ENCODE peak calls at places on chromosomes 6 and 20, in five cellular contexts. One of them, this sample, is unnamed.

GRCh38 chr6:2942916-2943563 is 28.3 kb downstream of the SERPINB6 start:
- DNase-seq in cardiac fibroblast: no peak
- DNase-seq in A549: no peak
- DNase-seq in naive thymus-derived CD4-positive, alpha-beta T cell: peak
- DNase-seq in endodermal cell: peak
- DNase-seq in this sample: no peak

GRCh38 chr6:137390264-137390787 is 103.9 kb downstream of the OLIG3 start:
- DNase-seq in A549: no peak
- DNase-seq in cardiac fibroblast: no peak
- DNase-seq in endodermal cell: no peak
- DNase-seq in naive thymus-derived CD4-positive, alpha-beta T cell: no peak
- DNase-seq in this sample: no peak

GRCh38 chr6:108838101-108838717 is 10.0 kb upstream of the ARMC2 start:
- DNase-seq in A549: peak
- DNase-seq in endodermal cell: peak
- DNase-seq in cardiac fibroblast: peak
- DNase-seq in naive thymus-derived CD4-positive, alpha-beta T cell: no peak
- DNase-seq in this sample: peak

GRCh38 chr20:53805895-53806384 is 212.3 kb upstream of the ZNF217 start:
- DNase-seq in cardiac fibroblast: peak
- DNase-seq in endodermal cell: no peak
- DNase-seq in naive thymus-derived CD4-positive, alpha-beta T cell: no peak
- DNase-seq in A549: peak
- DNase-seq in this sample: no peak

GRCh38 chr20:1623501-1624250 is 3.9 kb upstream of the SIRPB1 start:
- DNase-seq in naive thymus-derived CD4-positive, alpha-beta T cell: no peak
- DNase-seq in A549: no peak
- DNase-seq in endodermal cell: no peak
- DNase-seq in cardiac fibroblast: no peak
- DNase-seq in this sample: no peak

GRCh38 chr6:17740559-17741220 is 34.0 kb upstream of the NUP153 start:
- DNase-seq in endodermal cell: no peak
- DNase-seq in naive thymus-derived CD4-positive, alpha-beta T cell: no peak
- DNase-seq in cardiac fibroblast: no peak
- DNase-seq in A549: no peak
- DNase-seq in this sample: peak

GRCh38 chr6:100116409-100117194 is 122.6 kb upstream of the MCHR2 start:
- DNase-seq in cardiac fibroblast: peak
- DNase-seq in A549: peak
- DNase-seq in endodermal cell: peak
- DNase-seq in naive thymus-derived CD4-positive, alpha-beta T cell: no peak
- DNase-seq in this sample: peak

GRCh38 chr6:38259736-38260135 is 380.0 kb downstream of the BTBD9 start:
- DNase-seq in endodermal cell: no peak
- DNase-seq in cardiac fibroblast: peak
- DNase-seq in naive thymus-derived CD4-positive, alpha-beta T cell: no peak
- DNase-seq in A549: no peak
- DNase-seq in this sample: no peak

GRCh38 chr6:111837007-111837406 is 36.2 kb downstream of the FYN start:
- DNase-seq in A549: no peak
- DNase-seq in endodermal cell: no peak
- DNase-seq in cardiac fibroblast: no peak
- DNase-seq in naive thymus-derived CD4-positive, alpha-beta T cell: peak
- DNase-seq in this sample: no peak

GRCh38 chr6:80174931-80175572 is 68.6 kb downstream of the BCKDHB start:
- DNase-seq in endodermal cell: no peak
- DNase-seq in A549: no peak
- DNase-seq in cardiac fibroblast: peak
- DNase-seq in naive thymus-derived CD4-positive, alpha-beta T cell: no peak
- DNase-seq in this sample: no peak

DNA sequence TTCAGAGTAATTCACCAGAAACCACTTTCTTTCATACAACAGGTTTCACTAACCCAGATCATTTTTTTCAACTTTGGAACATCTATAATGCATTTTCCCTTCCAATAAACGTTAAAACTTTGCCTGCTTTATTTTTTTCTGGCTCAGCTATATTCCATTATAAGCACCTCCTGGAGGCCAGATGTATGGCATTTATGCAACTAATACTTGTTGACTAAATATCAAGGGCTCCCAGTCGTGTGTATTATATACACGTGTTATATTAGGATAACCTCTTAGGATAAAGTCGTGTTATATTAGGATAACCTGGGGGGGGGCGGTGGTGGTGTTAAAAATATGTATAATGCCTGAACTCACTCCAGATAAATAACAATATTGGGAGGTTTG is 6.7 kb downstream of the OPN5 start:
- DNase-seq in naive thymus-derived CD4-positive, alpha-beta T cell: no peak
- DNase-seq in cardiac fibroblast: no peak
- DNase-seq in A549: no peak
- DNase-seq in endodermal cell: no peak
- DNase-seq in this sample: no peak
- H3K4me3 ChIP-seq in naive thymus-derived CD4-positive, alpha-beta T cell: no peak
- H3K4me3 ChIP-seq in cardiac fibroblast: no peak
- H3K4me3 ChIP-seq in A549: no peak
- H3K4me3 ChIP-seq in endodermal cell: no peak
- H3K4me3 ChIP-seq in this sample: no peak

DNA sequence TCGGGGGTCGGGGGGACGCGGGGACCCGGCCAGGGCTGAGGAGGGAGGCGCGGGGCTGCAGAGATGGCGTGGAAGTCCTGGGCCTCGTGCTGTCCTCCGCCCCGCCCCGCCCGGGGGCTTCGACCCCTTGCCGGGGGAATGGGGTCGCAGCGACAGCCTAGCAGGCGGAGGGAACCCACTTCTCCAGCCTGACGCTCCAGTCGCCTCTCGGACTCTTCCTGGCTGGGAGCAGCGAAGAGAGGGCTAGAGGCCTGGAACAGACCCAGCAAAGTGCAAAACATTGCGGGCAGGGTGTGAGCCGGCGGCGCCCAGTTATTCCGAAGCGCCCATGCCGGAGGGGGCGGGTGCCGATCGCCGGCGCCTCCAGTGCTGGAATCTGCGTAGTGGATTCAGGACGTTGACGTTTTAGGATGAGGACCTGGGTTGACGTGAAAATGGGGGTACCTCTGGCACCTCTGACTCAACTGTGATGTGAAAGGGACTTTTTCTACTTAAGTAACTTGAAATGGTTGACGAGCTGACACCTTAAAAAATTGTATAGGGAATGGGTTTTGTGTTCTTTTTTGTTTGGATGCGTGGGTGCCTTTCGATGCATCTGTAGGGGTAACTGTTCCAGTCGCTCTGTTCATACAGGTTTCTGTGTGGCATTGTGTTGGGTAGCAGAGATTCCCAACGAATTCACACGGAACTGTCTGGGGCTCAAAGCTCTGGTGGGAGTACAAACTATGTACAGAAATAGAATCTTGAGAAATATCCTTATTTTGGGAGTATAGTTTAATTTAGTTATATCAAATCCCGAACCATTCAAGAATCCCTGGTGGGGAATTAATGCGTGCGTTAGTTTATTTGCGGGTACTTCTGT is 1.4 kb downstream of the SLC35F1 start:
- DNase-seq in A549: no peak
- DNase-seq in cardiac fibroblast: no peak
- DNase-seq in naive thymus-derived CD4-positive, alpha-beta T cell: no peak
- DNase-seq in endodermal cell: no peak
- DNase-seq in this sample: no peak
- H3K4me3 ChIP-seq in A549: peak
- H3K4me3 ChIP-seq in cardiac fibroblast: no peak
- H3K4me3 ChIP-seq in naive thymus-derived CD4-positive, alpha-beta T cell: no peak
- H3K4me3 ChIP-seq in endodermal cell: peak
- H3K4me3 ChIP-seq in this sample: peak

GRCh38 chr6:686528-686927 is 6.4 kb downstream of the EXOC2 start:
- DNase-seq in cardiac fibroblast: no peak
- DNase-seq in A549: no peak
- DNase-seq in naive thymus-derived CD4-positive, alpha-beta T cell: no peak
- DNase-seq in endodermal cell: no peak
- DNase-seq in this sample: peak

GRCh38 chr6:680204-680603 is 12.7 kb downstream of the EXOC2 start:
- DNase-seq in cardiac fibroblast: no peak
- DNase-seq in naive thymus-derived CD4-positive, alpha-beta T cell: no peak
- DNase-seq in endodermal cell: no peak
- DNase-seq in A549: no peak
- DNase-seq in this sample: peak

GRCh38 chr6:684831-685636 is 7.9 kb downstream of the EXOC2 start:
- DNase-seq in cardiac fibroblast: peak
- DNase-seq in A549: no peak
- DNase-seq in naive thymus-derived CD4-positive, alpha-beta T cell: no peak
- DNase-seq in endodermal cell: no peak
- DNase-seq in this sample: no peak

GRCh38 chr6:680666-681374 is 12.1 kb downstream of the EXOC2 start:
- DNase-seq in naive thymus-derived CD4-positive, alpha-beta T cell: no peak
- DNase-seq in A549: no peak
- DNase-seq in cardiac fibroblast: no peak
- DNase-seq in endodermal cell: no peak
- DNase-seq in this sample: peak

GRCh38 chr6:683742-684440 is 9.0 kb downstream of the EXOC2 start:
- DNase-seq in endodermal cell: peak
- DNase-seq in naive thymus-derived CD4-positive, alpha-beta T cell: no peak
- DNase-seq in A549: no peak
- DNase-seq in cardiac fibroblast: peak
- DNase-seq in this sample: peak
- H3K4me3 ChIP-seq in endodermal cell: peak
- H3K4me3 ChIP-seq in naive thymus-derived CD4-positive, alpha-beta T cell: no peak
- H3K4me3 ChIP-seq in A549: no peak
- H3K4me3 ChIP-seq in cardiac fibroblast: peak
- H3K4me3 ChIP-seq in this sample: peak

GRCh38 chr20:42134265-42135098 is 516.3 kb upstream of the CHD6 start:
- DNase-seq in A549: no peak
- DNase-seq in endodermal cell: no peak
- DNase-seq in naive thymus-derived CD4-positive, alpha-beta T cell: no peak
- DNase-seq in cardiac fibroblast: no peak
- DNase-seq in this sample: no peak

GRCh38 chr20:42138711-42139110 is 520.5 kb upstream of the CHD6 start:
- DNase-seq in endodermal cell: no peak
- DNase-seq in A549: no peak
- DNase-seq in naive thymus-derived CD4-positive, alpha-beta T cell: no peak
- DNase-seq in cardiac fibroblast: no peak
- DNase-seq in this sample: no peak
- H3K4me3 ChIP-seq in endodermal cell: no peak
- H3K4me3 ChIP-seq in A549: no peak
- H3K4me3 ChIP-seq in naive thymus-derived CD4-positive, alpha-beta T cell: no peak
- H3K4me3 ChIP-seq in cardiac fibroblast: no peak
- H3K4me3 ChIP-seq in this sample: no peak

This sample was measured in SJCRH30.